ENCODE peak calls at places on chromosomes 5 and 9, in five cellular contexts. One of them, this sample, is unnamed.

GRCh38 chr9:69731348-69731747 is 28.5 kb downstream of the PTAR1 start:
- DNase-seq in HCT116: no peak
- DNase-seq in Peyer's patch: no peak
- DNase-seq in astrocyte of the spinal cord: no peak
- DNase-seq in lower lobe of right lung: no peak
- DNase-seq in this sample: no peak

GRCh38 chr9:23686257-23686656 is 139.8 kb downstream of the ELAVL2 start:
- DNase-seq in HCT116: no peak
- DNase-seq in Peyer's patch: no peak
- DNase-seq in astrocyte of the spinal cord: peak; percentile 85
- DNase-seq in lower lobe of right lung: no peak
- DNase-seq in this sample: no peak

GRCh38 chr5:124452389-124452788 is 294.1 kb downstream of the ZNF608 start:
- DNase-seq in HCT116: no peak
- DNase-seq in Peyer's patch: no peak
- DNase-seq in astrocyte of the spinal cord: no peak
- DNase-seq in lower lobe of right lung: no peak
- DNase-seq in this sample: no peak

GRCh38 chr9:107435415-107435814 is 54.2 kb downstream of the KLF4 start:
- DNase-seq in HCT116: no peak
- DNase-seq in Peyer's patch: no peak
- DNase-seq in astrocyte of the spinal cord: no peak
- DNase-seq in lower lobe of right lung: no peak
- DNase-seq in this sample: no peak

GRCh38 chr9:31715250-31715649 is 669.2 kb upstream of the ACO1 start:
- DNase-seq in HCT116: no peak
- DNase-seq in Peyer's patch: no peak
- DNase-seq in astrocyte of the spinal cord: peak; percentile 8
- DNase-seq in lower lobe of right lung: no peak
- DNase-seq in this sample: no peak

GRCh38 chr9:88801214-88801796 is 190.0 kb upstream of the S1PR3 start:
- DNase-seq in HCT116: no peak
- DNase-seq in Peyer's patch: no peak
- DNase-seq in astrocyte of the spinal cord: no peak
- DNase-seq in lower lobe of right lung: no peak
- DNase-seq in this sample: no peak

GRCh38 chr9:112170968-112171367 is 4.1 kb downstream of the SUSD1 start:
- DNase-seq in HCT116: no peak
- DNase-seq in Peyer's patch: no peak
- DNase-seq in astrocyte of the spinal cord: no peak
- DNase-seq in lower lobe of right lung: no peak
- DNase-seq in this sample: no peak

GRCh38 chr9:37968228-37968672 is 64.3 kb upstream of the SLC25A51 start:
- DNase-seq in HCT116: no peak
- DNase-seq in Peyer's patch: peak; percentile 79
- DNase-seq in astrocyte of the spinal cord: peak; percentile 46
- DNase-seq in lower lobe of right lung: no peak
- DNase-seq in this sample: peak; percentile 68

GRCh38 chr9:85404911-85405580 is 336.7 kb downstream of the AGTPBP1 start:
- DNase-seq in HCT116: no peak
- DNase-seq in Peyer's patch: no peak
- DNase-seq in astrocyte of the spinal cord: peak; percentile 26
- DNase-seq in lower lobe of right lung: no peak
- DNase-seq in this sample: no peak

GRCh38 chr9:113988951-113989780 is 88.9 kb downstream of the AMBP start:
- DNase-seq in HCT116: no peak
- DNase-seq in Peyer's patch: peak; percentile 57
- DNase-seq in astrocyte of the spinal cord: no peak
- DNase-seq in lower lobe of right lung: no peak
- DNase-seq in this sample: no peak

DNA sequence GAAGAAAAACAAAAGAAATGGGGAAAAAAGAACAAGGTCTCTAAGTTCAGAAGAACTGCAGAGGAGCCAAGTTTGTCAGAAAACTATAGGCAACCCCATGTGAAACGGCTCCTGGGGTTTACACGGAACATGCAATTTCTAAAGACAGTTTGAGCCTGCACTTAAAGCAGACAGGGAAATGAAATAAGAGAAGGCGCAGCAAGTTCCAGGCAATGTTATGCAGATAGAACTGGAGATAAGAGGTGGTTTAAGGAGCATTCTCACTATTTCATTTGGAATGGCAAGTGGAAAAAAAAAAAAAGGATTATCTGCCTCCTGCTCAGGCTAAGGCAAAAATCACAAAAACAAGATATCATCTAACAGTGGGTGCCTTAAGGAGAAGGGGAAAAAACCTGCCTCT is 2252.3 kb downstream of the MAT2B start:
- DNase-seq in HCT116: no peak
- DNase-seq in Peyer's patch: no peak
- DNase-seq in astrocyte of the spinal cord: no peak
- DNase-seq in lower lobe of right lung: no peak
- DNase-seq in this sample: no peak
- TF ChIP-seq CTCF in HCT116: no peak
- TF ChIP-seq CTCF in Peyer's patch: no peak
- TF ChIP-seq CTCF in astrocyte of the spinal cord: no peak
- TF ChIP-seq CTCF in lower lobe of right lung: no peak
- TF ChIP-seq CTCF in this sample: no peak

DNA sequence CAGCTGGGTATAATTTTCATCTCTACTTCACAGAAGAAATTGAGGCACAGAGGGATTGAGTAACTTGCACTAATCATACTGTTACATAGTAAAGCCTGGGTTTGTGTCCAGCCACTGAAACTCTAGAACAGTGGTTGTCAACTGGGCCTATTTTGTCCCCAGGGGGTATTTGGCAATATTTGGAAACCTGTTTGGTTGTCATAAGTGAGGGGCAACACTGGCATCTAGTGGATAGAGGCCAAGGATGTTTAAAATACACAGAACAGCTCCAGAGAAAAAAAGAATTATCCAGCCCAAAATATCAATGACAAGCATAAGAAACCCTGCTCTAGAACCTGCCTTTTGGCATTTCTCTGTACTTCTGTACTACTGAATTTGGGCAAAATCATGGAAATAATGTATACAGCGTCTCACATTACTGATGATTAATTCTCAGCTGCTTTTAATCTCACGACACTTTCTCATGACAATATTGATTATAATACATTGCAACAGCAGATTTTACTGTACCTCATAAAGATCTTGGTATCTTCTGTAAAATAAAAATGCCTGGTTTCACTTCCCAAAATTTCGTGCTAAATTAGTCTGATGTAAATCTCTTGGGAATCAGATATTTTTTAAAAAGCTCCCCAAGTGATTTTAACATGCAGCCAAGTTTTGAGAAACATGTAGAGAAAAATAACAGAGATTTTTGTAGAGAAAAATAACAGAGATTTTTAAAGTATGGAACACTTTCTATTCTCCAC is 112.7 kb downstream of the RORB start:
- DNase-seq in HCT116: no peak
- DNase-seq in Peyer's patch: no peak
- DNase-seq in astrocyte of the spinal cord: no peak
- DNase-seq in lower lobe of right lung: no peak
- DNase-seq in this sample: no peak
- TF ChIP-seq CTCF in HCT116: no peak
- TF ChIP-seq CTCF in Peyer's patch: no peak
- TF ChIP-seq CTCF in astrocyte of the spinal cord: no peak
- TF ChIP-seq CTCF in lower lobe of right lung: no peak
- TF ChIP-seq CTCF in this sample: no peak

DNA sequence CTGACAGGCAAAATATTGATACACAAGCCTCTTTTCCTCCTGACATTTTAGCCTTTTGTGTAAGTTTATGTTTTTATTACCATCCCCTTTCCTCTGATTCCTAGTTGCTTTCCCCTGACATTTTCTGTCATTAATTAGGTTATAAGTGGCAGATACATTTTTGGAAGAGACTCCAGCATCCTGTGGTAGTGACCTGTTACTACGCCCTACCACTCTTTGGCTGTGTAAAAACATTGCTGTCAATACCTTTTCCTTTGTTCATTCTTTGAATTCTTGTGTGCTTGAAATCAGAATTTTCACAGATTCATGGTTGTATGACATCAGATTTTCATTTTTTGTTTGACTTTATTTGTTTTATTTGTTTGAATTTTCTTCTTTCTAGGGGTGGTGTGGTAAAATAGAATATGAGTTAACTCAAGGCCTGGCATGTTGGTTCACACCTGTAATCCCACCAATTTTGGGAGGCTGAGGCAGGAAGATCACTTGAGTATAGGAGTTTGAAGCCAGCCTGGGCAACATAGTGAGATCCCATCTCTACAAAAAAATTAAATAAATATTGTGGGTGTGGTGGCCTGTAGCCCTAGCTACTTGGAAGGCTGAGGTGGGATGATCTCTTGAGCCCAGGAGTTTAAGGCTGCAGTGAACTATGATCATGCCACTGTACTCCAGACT is 43.4 kb downstream of the UBE2R2 start:
- DNase-seq in HCT116: no peak
- DNase-seq in Peyer's patch: no peak
- DNase-seq in astrocyte of the spinal cord: no peak
- DNase-seq in lower lobe of right lung: no peak
- DNase-seq in this sample: no peak
- TF ChIP-seq CTCF in HCT116: no peak
- TF ChIP-seq CTCF in Peyer's patch: no peak
- TF ChIP-seq CTCF in astrocyte of the spinal cord: peak; percentile 7
- TF ChIP-seq CTCF in lower lobe of right lung: no peak
- TF ChIP-seq CTCF in this sample: peak; percentile 48

GRCh38 chr9:137721899-137722298 is 103.1 kb downstream of the EHMT1 start:
- DNase-seq in HCT116: no peak
- DNase-seq in Peyer's patch: no peak
- DNase-seq in astrocyte of the spinal cord: no peak
- DNase-seq in lower lobe of right lung: no peak
- DNase-seq in this sample: no peak
- TF ChIP-seq CTCF in HCT116: no peak
- TF ChIP-seq CTCF in Peyer's patch: no peak
- TF ChIP-seq CTCF in astrocyte of the spinal cord: no peak
- TF ChIP-seq CTCF in lower lobe of right lung: no peak
- TF ChIP-seq CTCF in this sample: peak; percentile 18